ENCODE peak calls at places on chromosomes 16 and 17, in five cellular contexts. E is GM23248; R is CD4-positive, CD25-positive, alpha-beta regulatory T cell; P is pancreas; L is heart right ventricle. F is an unnamed sample. For H3K4me1, the result is how much of the 10 kb centered on the place peaks cover.

GRCh38 chr16:78352184-78352583 is 252.7 kb downstream of the WWOX start:
- DNase-seq in R (no peak), L (no peak), P (no peak), E (no peak), F (no peak)

GRCh38 chr17:80704894-80705293 is 160.3 kb downstream of the RPTOR start:
- DNase-seq in P (no peak), L (no peak), R (no peak), E (no peak), F (no peak)

GRCh38 chr17:50052241-50052788 is 3.6 kb upstream of the ITGA3 start:
- DNase-seq in R (no peak), L (no peak), E (no peak), P (no peak), F (no peak)

GRCh38 chr16:25553711-25554436 is 137.9 kb upstream of the HS3ST4 start:
- DNase-seq in R (no peak), L (no peak), P (no peak), E (peak), F (no peak)

GRCh38 chr17:34668206-34668605 is 88.8 kb downstream of the TMEM132E start:
- DNase-seq in R (no peak), P (no peak), E (no peak), L (no peak), F (no peak)

GRCh38 chr17:49851387-49852291 is 3.8 kb upstream of the TAC4 start:
- DNase-seq in P (peak), R (peak), E (peak), L (peak), F (peak)

GRCh38 chr16:901715-902601 is 68.8 kb downstream of the LMF1 start:
- DNase-seq in E (no peak), P (no peak), L (no peak), R (no peak), F (no peak)

GRCh38 chr17:6713130-6713917 is at the start of gene SLC13A5:
- DNase-seq in P (no peak), L (no peak), R (no peak), E (peak), F (no peak)

GRCh38 chr17:27541326-27542023 is 85.2 kb downstream of the KSR1 start:
- DNase-seq in P (no peak), E (no peak), R (no peak), L (no peak), F (no peak)

GRCh38 chr16:84397090-84397489 is 28.8 kb downstream of the ATP2C2 start:
- DNase-seq in L (no peak), P (no peak), E (no peak), R (no peak), F (no peak)

GRCh38 chr16:10646228-10646580 is 48.5 kb downstream of the TEKT5 start:
- DNase-seq in L (no peak), R (no peak), E (no peak), P (no peak), F (no peak)

GRCh38 chr16:10644092-10644491 is 50.6 kb downstream of the TEKT5 start:
- DNase-seq in R (no peak), P (no peak), L (no peak), E (no peak), F (no peak)

GRCh38 chr16:10647721-10648296 is 46.9 kb downstream of the TEKT5 start:
- DNase-seq in E (no peak), P (no peak), L (no peak), R (no peak), F (no peak)

GRCh38 chr16:10646581-10647263 is 48.0 kb downstream of the TEKT5 start:
- DNase-seq in E (no peak), R (no peak), L (no peak), P (no peak), F (no peak)

DNA sequence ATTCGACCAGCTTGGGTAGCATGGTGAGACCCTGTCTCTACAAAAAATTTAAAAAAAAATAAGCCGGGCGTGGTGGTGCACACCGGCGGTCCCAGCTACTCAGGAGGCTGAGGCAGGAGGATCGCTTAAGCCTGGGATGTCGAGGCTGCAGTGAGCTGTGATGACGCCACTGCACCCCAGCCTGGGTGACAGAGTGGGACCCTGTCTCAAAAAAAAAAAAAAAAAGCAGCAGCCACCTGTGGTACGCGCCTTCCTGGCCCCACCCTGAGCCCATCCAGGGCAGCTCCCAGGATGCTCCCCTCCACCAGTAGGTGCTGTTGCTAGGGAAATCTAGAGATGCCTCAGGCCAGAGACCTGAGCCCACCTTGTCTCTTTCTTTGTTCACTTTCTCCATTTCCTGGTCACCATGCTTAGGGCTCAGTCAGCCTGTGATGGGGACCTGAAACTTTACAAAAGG is 47.4 kb downstream of the TEKT5 start:
- DNase-seq in P (no peak), L (no peak), R (no peak), E (no peak), F (no peak)
- H3K4me3 ChIP-seq in P (no peak), L (no peak), R (no peak), E (no peak), F (no peak)

GRCh38 chr16:14037960-14038359 is 33.2 kb upstream of the MRTFB start:
- DNase-seq in R (no peak), E (no peak), P (no peak), L (no peak), F (no peak)
- H3K4me1 ChIP-seq in R (under half), E (under half), P (under half), L (under half), F (under half)

GRCh38 chr16:19522369-19523159 is 666 bp upstream of the GDE1 start:
- DNase-seq in E (no peak), R (no peak), L (no peak), P (no peak), F (no peak)
- H3K4me3 ChIP-seq in E (peak), R (peak), L (peak), P (peak), F (peak)

GRCh38 chr16:89317101-89317671 is 99.7 kb downstream of the ZNF778 start:
- DNase-seq in L (no peak), R (no peak), E (no peak), P (no peak), F (no peak)

GRCh38 chr16:89319628-89319882 is 102.1 kb downstream of the ZNF778 start:
- DNase-seq in E (no peak), L (no peak), R (no peak), P (no peak), F (no peak)

GRCh38 chr16:89318871-89319627 is 101.5 kb downstream of the ZNF778 start:
- DNase-seq in R (no peak), L (no peak), E (no peak), P (no peak), F (no peak)

GRCh38 chr16:89317729-89318429 is 100.4 kb downstream of the ZNF778 start:
- DNase-seq in E (no peak), R (no peak), L (no peak), P (no peak), F (no peak)

GRCh38 chr16:89318430-89318758 is 100.9 kb downstream of the ZNF778 start:
- DNase-seq in P (no peak), E (no peak), L (no peak), R (no peak), F (no peak)
- H3K4me1 ChIP-seq in P (under half), E (half or more), L (half or more), R (half or more), F (half or more)

GRCh38 chr17:44331249-44331760 is 6.7 kb upstream of the SLC25A39 start:
- DNase-seq in R (peak), E (peak), P (peak), L (peak), F (peak)
- H3K4me3 ChIP-seq in R (no peak), E (no peak), P (no peak), L (no peak), F (no peak)

GRCh38 chr17:81710514-81711308 is 1.4 kb upstream of the SLC25A10 start:
- DNase-seq in E (peak), L (no peak), P (no peak), R (no peak), F (no peak)
- H3K4me1 ChIP-seq in E (under half), L (under half), P (under half), R (under half), F (under half)

F was measured in CD8-positive, alpha-beta memory T cell.